ENCODE peak calls at places on chromosomes 6 and 20, in ten cellular contexts. J is left ventricle myocardium inferior; N is SK-N-SH; O is body of pancreas; T is CD8-positive, alpha-beta T cell; Z is CD4-positive, alpha-beta memory T cell; C is IMR-90; Y is heart right ventricle; U is tibial artery; W is kidney. D is an unnamed sample. For H3K4me1, the result is how much of the 10 kb centered on the place peaks cover.

GRCh38 chr6:117138920-117139319 is 126.4 kb upstream of the VGLL2 start:
- DNase-seq in J (no peak), N (no peak), O (no peak), T (no peak), Z (no peak), C (no peak), Y (peak), U (no peak), W (no peak), D (no peak)

GRCh38 chr6:146785001-146785585 is 186.3 kb downstream of the ADGB start:
- DNase-seq in J (no peak), N (peak), O (peak), T (no peak), Z (peak), C (peak), Y (no peak), U (no peak), W (no peak), D (peak)

GRCh38 chr6:163226181-163226835 is 188.2 kb upstream of the QKI start:
- DNase-seq in J (no peak), N (no peak), O (no peak), T (no peak), Z (no peak), C (no peak), Y (no peak), U (no peak), W (no peak), D (no peak)

GRCh38 chr6:106258726-106259125 is 66.8 kb downstream of the ATG5 start:
- DNase-seq in J (no peak), N (no peak), O (no peak), T (no peak), Z (no peak), C (no peak), Y (no peak), U (no peak), W (no peak), D (no peak)

GRCh38 chr6:4732691-4733315 is 43.4 kb upstream of the CDYL start:
- DNase-seq in J (peak), N (peak), O (peak), T (no peak), Z (no peak), C (peak), Y (peak), U (peak), W (no peak), D (peak)

GRCh38 chr6:117506180-117506835 is 23.8 kb downstream of the DCBLD1 start:
- DNase-seq in J (no peak), N (no peak), O (no peak), T (no peak), Z (no peak), C (peak), Y (no peak), U (no peak), W (no peak), D (peak)

GRCh38 chr6:142324111-142324510 is 22.3 kb downstream of the ADGRG6 start:
- DNase-seq in J (no peak), N (no peak), O (no peak), T (no peak), Z (no peak), C (no peak), Y (no peak), U (no peak), W (no peak), D (no peak)

GRCh38 chr6:69005194-69005593 is 370.1 kb downstream of the ADGRB3 start:
- DNase-seq in J (no peak), N (no peak), O (no peak), T (no peak), Z (no peak), C (no peak), Y (no peak), U (no peak), W (no peak), D (no peak)

GRCh38 chr20:15446373-15446772 is 1109.0 kb upstream of the FLRT3 start:
- DNase-seq in J (peak), N (no peak), O (peak), T (no peak), Z (no peak), C (no peak), Y (no peak), U (no peak), W (peak), D (peak)

GRCh38 chr6:18317850-18318249 is 53.5 kb upstream of the DEK start:
- DNase-seq in J (no peak), N (no peak), O (no peak), T (no peak), Z (no peak), C (peak), Y (no peak), U (no peak), W (no peak), D (no peak)

GRCh38 chr6:29628419-29629281 is 4.3 kb downstream of the GABBR1 start:
- DNase-seq in J (peak), N (peak), O (peak), T (peak), Z (peak), C (peak), Y (peak), U (peak), W (peak), D (peak)

GRCh38 chr20:2102585-2103453 is 1.2 kb downstream of the STK35 start:
- DNase-seq in J (peak), N (peak), O (peak), T (peak), Z (peak), C (peak), Y (peak), U (peak), W (peak), D (peak)

GRCh38 chr20:44858959-44859358 is 26.5 kb upstream of the YWHAB start:
- DNase-seq in J (no peak), N (no peak), O (no peak), T (no peak), Z (peak), C (no peak), Y (no peak), U (no peak), W (no peak), D (no peak)

GRCh38 chr6:13767121-13767794 is 47.1 kb downstream of the MCUR1 start:
- DNase-seq in J (peak), N (peak), O (no peak), T (peak), Z (peak), C (peak), Y (peak), U (peak), W (peak), D (no peak)

GRCh38 chr20:22577515-22578220 is 6.7 kb downstream of the FOXA2 start:
- DNase-seq in J (no peak), N (no peak), O (peak), T (no peak), Z (no peak), C (no peak), Y (no peak), U (no peak), W (no peak), D (no peak)

GRCh38 chr6:132400641-132401119 is 595 bp downstream of the MOXD1 start:
- DNase-seq in J (no peak), N (no peak), O (no peak), T (no peak), Z (no peak), C (no peak), Y (no peak), U (no peak), W (no peak), D (no peak)

GRCh38 chr20:10428008-10428407 is 6.0 kb downstream of the MKKS start:
- DNase-seq in J (no peak), N (no peak), O (no peak), T (no peak), Z (no peak), C (no peak), Y (no peak), U (no peak), W (no peak), D (no peak)

GRCh38 chr20:10429443-10429981 is 4.5 kb downstream of the MKKS start:
- DNase-seq in J (no peak), N (no peak), O (no peak), T (no peak), Z (no peak), C (no peak), Y (no peak), U (no peak), W (no peak), D (no peak)

GRCh38 chr20:10427060-10427692 is 6.8 kb downstream of the MKKS start:
- DNase-seq in J (peak), N (peak), O (peak), T (peak), Z (peak), C (peak), Y (peak), U (peak), W (peak), D (peak)

GRCh38 chr20:10419550-10420133 is 14.4 kb downstream of the MKKS start:
- DNase-seq in J (no peak), N (no peak), O (no peak), T (no peak), Z (no peak), C (peak), Y (no peak), U (no peak), W (no peak), D (peak)

DNA sequence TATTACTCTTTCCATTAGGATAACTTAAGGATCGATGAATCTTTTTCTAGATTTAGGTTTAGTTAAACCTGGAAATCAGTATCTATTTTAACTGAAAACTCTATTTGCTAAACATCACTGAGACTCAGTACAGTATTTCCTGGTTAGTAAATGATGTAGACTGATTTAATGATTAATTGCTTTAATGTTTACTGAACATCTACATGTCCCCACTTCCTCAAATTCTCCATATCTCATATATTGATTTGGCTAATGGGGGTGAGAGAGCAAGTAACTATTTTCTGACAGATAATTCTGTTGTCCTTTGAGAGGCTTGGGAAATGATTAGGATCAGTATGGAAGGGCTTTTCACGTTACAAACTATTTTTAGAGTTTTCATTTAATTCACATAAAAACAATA is 10.3 kb downstream of the MKKS start:
- DNase-seq in J (no peak), N (no peak), O (no peak), T (no peak), Z (no peak), C (no peak), Y (no peak), U (no peak), W (no peak), D (no peak)
- H3K4me1 ChIP-seq in J (under half), N (under half), O (under half), T (under half), Z (under half), C (under half), Y (under half), U (under half), W (under half), D (under half)

GRCh38 chr6:9485992-9486391 is 928.9 kb downstream of the TFAP2A start:
- DNase-seq in J (no peak), N (no peak), O (no peak), T (no peak), Z (no peak), C (no peak), Y (no peak), U (no peak), W (no peak), D (no peak)

GRCh38 chr6:9484091-9484490 is 930.8 kb downstream of the TFAP2A start:
- DNase-seq in J (no peak), N (no peak), O (no peak), T (no peak), Z (no peak), C (no peak), Y (no peak), U (no peak), W (no peak), D (no peak)

GRCh38 chr6:9484686-9485085 is 930.2 kb downstream of the TFAP2A start:
- DNase-seq in J (no peak), N (no peak), O (no peak), T (no peak), Z (no peak), C (peak), Y (no peak), U (no peak), W (no peak), D (no peak)

GRCh38 chr6:9481292-9482029 is 933.4 kb downstream of the TFAP2A start:
- DNase-seq in J (no peak), N (no peak), O (no peak), T (no peak), Z (no peak), C (peak), Y (no peak), U (no peak), W (no peak), D (no peak)

GRCh38 chr6:9482030-9482731 is 932.7 kb downstream of the TFAP2A start:
- DNase-seq in J (no peak), N (no peak), O (no peak), T (no peak), Z (no peak), C (peak), Y (no peak), U (no peak), W (no peak), D (peak)
- H3K4me1 ChIP-seq in J (under half), N (under half), O (under half), T (under half), Z (under half), C (under half), Y (under half), U (under half), W (under half), D (under half)

DNA sequence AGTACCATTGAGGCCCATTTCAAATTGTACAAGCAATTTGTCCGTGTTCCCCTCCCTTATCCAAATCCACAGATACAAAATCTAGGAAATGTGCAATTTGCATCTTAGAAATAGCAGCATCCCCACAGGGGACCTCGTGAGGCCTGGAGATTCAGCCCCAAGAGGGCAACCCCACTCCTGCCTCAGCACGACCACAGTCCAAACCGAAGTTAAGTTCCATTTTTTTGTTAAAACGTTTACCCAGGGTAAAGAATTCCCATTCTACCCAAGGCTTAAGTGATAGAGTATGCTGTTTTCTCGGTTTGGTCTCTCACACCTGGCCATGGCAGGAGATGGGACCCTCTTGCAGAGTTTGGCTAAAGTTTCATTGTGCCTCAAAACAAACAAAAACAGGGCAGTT is 41.2 kb downstream of the PLCG1 start:
- DNase-seq in J (no peak), N (no peak), O (no peak), T (no peak), Z (no peak), C (no peak), Y (no peak), U (no peak), W (no peak), D (no peak)
- H3K4me1 ChIP-seq in J (half or more), N (under half), O (under half), T (under half), Z (under half), C (under half), Y (half or more), U (half or more), W (under half), D (half or more)

GRCh38 chr6:85461806-85462185 is 11.9 kb downstream of the NT5E start:
- DNase-seq in J (no peak), N (no peak), O (no peak), T (no peak), Z (no peak), C (no peak), Y (no peak), U (no peak), W (no peak), D (no peak)

GRCh38 chr6:85464260-85464644 is 14.4 kb downstream of the NT5E start:
- DNase-seq in J (no peak), N (no peak), O (no peak), T (no peak), Z (no peak), C (peak), Y (no peak), U (peak), W (no peak), D (peak)

GRCh38 chr6:85462673-85463072 is 12.8 kb downstream of the NT5E start:
- DNase-seq in J (no peak), N (no peak), O (no peak), T (no peak), Z (no peak), C (no peak), Y (no peak), U (no peak), W (no peak), D (no peak)

GRCh38 chr6:85464722-85465150 is 14.9 kb downstream of the NT5E start:
- DNase-seq in J (no peak), N (no peak), O (no peak), T (no peak), Z (no peak), C (peak), Y (no peak), U (no peak), W (no peak), D (peak)

DNA sequence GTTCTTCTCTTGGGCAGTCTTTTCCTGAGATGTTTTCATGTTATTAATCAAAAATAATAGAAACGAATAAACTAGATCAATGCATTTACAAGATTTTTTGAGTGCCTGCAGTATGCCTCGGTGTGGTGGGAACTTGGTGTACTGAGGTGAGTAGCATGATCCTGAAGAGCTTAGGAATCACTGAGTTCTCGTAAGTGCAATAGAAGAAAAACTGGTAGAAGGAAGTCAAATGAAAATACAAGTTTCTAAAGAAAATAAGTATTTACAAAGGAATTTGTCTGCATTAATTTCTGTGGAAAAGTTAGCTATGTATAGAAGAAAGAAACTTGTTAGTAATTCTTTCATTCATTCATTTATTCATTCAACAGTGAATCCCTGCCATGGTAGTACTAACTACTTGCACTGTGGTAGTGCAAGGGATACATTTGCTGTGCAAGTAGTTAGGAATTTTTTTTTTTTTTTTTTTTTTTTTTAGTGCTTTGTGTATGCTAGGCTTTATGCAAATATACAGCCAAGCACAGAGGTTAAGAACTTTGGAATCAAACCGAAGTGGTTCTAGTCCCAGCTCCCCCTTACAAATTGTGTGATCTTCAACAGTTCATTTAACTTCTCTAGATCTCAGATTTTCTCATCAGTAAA is 13.9 kb downstream of the NT5E start:
- DNase-seq in J (no peak), N (no peak), O (no peak), T (no peak), Z (no peak), C (no peak), Y (no peak), U (no peak), W (no peak), D (no peak)
- H3K4me1 ChIP-seq in J (under half), N (under half), O (under half), T (half or more), Z (under half), C (under half), Y (half or more), U (half or more), W (under half), D (half or more)

GRCh38 chr20:47980336-47981177 is 195.3 kb upstream of the SULF2 start:
- DNase-seq in J (no peak), N (no peak), O (no peak), T (no peak), Z (no peak), C (no peak), Y (no peak), U (no peak), W (no peak), D (no peak)
- H3K4me1 ChIP-seq in J (under half), N (under half), O (under half), T (under half), Z (under half), C (under half), Y (under half), U (under half), W (under half), D (under half)

GRCh38 chr6:19830171-19830570 is 7.0 kb upstream of the ID4 start:
- DNase-seq in J (no peak), N (no peak), O (no peak), T (no peak), Z (no peak), C (peak), Y (no peak), U (no peak), W (no peak), D (no peak)
- H3K4me1 ChIP-seq in J (under half), N (under half), O (under half), T (under half), Z (under half), C (under half), Y (under half), U (under half), W (under half), D (under half)

DNA sequence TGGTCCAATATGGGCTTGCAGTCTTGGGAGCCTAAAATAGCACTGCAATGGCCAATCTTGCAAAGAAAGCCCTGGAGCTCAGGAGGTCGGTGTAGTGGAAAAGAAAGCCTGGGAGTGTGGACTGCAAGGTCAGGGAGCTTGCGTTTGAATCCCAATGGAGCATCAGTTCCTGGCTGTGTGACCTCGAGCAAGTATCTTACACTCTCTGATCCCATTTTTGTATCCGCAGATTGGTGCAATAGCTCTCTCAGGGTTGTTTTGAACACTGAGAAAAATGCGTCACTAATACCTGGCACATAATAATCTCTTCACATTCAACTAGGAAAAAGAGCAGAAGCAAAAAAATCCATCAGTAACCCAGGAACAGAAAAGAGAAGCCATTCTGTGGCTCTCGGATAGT is 7.3 kb downstream of the PMEPA1 start:
- DNase-seq in J (no peak), N (no peak), O (no peak), T (no peak), Z (no peak), C (no peak), Y (no peak), U (no peak), W (no peak), D (no peak)
- H3K4me1 ChIP-seq in J (half or more), N (half or more), O (under half), T (under half), Z (under half), C (under half), Y (under half), U (half or more), W (under half), D (half or more)

GRCh38 chr6:16132909-16133308 is 4.0 kb downstream of the MYLIP start:
- DNase-seq in J (no peak), N (peak), O (no peak), T (no peak), Z (no peak), C (no peak), Y (no peak), U (no peak), W (no peak), D (no peak)
- H3K4me1 ChIP-seq in J (half or more), N (under half), O (half or more), T (half or more), Z (half or more), C (under half), Y (half or more), U (half or more), W (under half), D (under half)

DNA sequence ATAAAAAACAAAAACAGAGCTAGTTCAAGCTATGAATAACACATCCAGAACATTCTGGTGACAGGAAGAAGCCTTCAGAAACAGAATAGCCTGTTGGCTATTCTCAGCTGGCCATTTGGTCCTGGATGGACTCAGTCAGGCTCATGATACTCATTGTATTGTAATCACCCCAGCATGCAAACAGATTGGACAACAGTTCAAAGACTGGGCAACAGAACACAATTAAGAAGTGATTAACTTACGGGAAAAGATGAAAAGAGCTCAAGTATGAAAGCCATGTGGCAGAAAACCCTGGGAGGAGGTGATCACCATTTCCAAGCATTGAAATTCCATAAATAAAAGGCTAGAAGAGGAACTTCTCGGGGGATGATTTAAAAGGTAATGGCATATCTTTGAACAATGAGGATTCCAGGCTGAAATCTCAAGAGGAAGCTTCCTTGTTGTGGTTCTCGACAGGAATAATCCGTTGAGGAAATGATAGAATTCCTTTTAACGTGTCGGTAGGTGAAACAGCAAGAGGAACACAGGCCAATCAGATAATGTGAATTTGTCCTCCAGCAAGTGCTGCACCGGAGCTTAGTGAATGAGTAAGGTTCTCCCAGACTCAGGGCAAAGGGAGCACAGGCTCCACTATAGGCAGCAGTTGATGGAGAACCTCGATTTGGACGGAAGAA is 172.4 kb downstream of the BCAS1 start:
- DNase-seq in J (no peak), N (no peak), O (peak), T (no peak), Z (no peak), C (no peak), Y (peak), U (no peak), W (no peak), D (no peak)
- H3K4me1 ChIP-seq in J (under half), N (under half), O (under half), T (under half), Z (under half), C (under half), Y (under half), U (under half), W (under half), D (half or more)